ENCODE peak calls at places on chromosomes 2 and 18, in four cellular contexts. One of them, this sample, is unnamed.

GRCh38 chr2:20925265-20925889 is 102.5 kb upstream of the LDAH start:
- DNase-seq in GM12878: no peak
- DNase-seq in K562: peak; percentile 15
- DNase-seq in HepG2: no peak
- DNase-seq in this sample: peak; percentile 72

GRCh38 chr18:76620326-76620813 is 125.3 kb upstream of the ZNF516 start:
- DNase-seq in GM12878: peak; percentile 9
- DNase-seq in K562: peak; percentile 17
- DNase-seq in HepG2: no peak
- DNase-seq in this sample: peak; percentile 81

GRCh38 chr2:209469481-209469880 is 45.6 kb downstream of the MAP2 start:
- DNase-seq in GM12878: no peak
- DNase-seq in K562: no peak
- DNase-seq in HepG2: no peak
- DNase-seq in this sample: no peak

GRCh38 chr2:86301010-86301409 is 36.4 kb downstream of the REEP1 start:
- DNase-seq in GM12878: no peak
- DNase-seq in K562: no peak
- DNase-seq in HepG2: no peak
- DNase-seq in this sample: no peak

GRCh38 chr18:34002130-34002529 is 222.6 kb downstream of the NOL4 start:
- DNase-seq in GM12878: no peak
- DNase-seq in K562: no peak
- DNase-seq in HepG2: no peak
- DNase-seq in this sample: no peak

GRCh38 chr2:222315443-222316121 is 16.8 kb upstream of the PAX3 start:
- DNase-seq in GM12878: no peak
- DNase-seq in K562: no peak
- DNase-seq in HepG2: no peak
- DNase-seq in this sample: no peak

GRCh38 chr2:157792345-157793052 is 83.6 kb downstream of the ACVR1 start:
- DNase-seq in GM12878: no peak
- DNase-seq in K562: no peak
- DNase-seq in HepG2: no peak
- DNase-seq in this sample: no peak

GRCh38 chr2:102848366-102848839 is 86.6 kb downstream of the TMEM182 start:
- DNase-seq in GM12878: no peak
- DNase-seq in K562: peak; percentile 42
- DNase-seq in HepG2: peak; percentile 85
- DNase-seq in this sample: peak; percentile 90

GRCh38 chr2:149466635-149467034 is 120.9 kb downstream of the MMADHC start:
- DNase-seq in GM12878: no peak
- DNase-seq in K562: no peak
- DNase-seq in HepG2: no peak
- DNase-seq in this sample: no peak

GRCh38 chr2:9174771-9175441 is 31.7 kb upstream of the ASAP2 start:
- DNase-seq in GM12878: no peak
- DNase-seq in K562: no peak
- DNase-seq in HepG2: no peak
- DNase-seq in this sample: no peak
- TF ChIP-seq CBFB in GM12878: no peak
- TF ChIP-seq CBFB in K562: no peak
- TF ChIP-seq CBFB in HepG2: no peak
- TF ChIP-seq CBFB in this sample: no peak

GRCh38 chr2:57906152-57906732 is 140.4 kb upstream of the VRK2 start:
- DNase-seq in GM12878: no peak
- DNase-seq in K562: peak; percentile 53
- DNase-seq in HepG2: peak; percentile 62
- DNase-seq in this sample: no peak

GRCh38 chr2:57907411-57907810 is 139.2 kb upstream of the VRK2 start:
- DNase-seq in GM12878: no peak
- DNase-seq in K562: no peak
- DNase-seq in HepG2: no peak
- DNase-seq in this sample: no peak

DNA sequence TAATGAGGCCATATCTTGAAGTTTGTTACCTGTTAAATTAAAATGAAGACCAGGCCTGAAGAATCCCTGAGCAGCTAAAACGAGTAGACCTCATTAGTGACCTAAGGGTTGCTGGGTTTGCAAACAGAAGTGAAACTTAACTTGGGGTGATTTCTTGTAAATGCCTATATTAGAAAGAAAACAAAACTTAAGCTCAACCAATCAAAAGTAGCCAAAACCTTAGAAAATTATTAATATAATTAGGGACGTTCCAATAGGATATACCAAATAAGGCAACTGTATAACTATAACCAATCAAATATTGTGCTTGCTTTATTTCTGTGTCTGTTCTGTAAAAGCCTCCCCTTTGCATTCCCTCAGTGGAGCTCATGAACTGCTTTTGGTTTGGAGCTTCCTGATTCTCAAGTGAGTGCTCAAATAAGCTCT is 137.9 kb upstream of the VRK2 start:
- DNase-seq in GM12878: peak; percentile 82
- DNase-seq in K562: no peak
- DNase-seq in HepG2: no peak
- DNase-seq in this sample: no peak
- TF ChIP-seq USF2 in GM12878: no peak
- TF ChIP-seq USF2 in K562: no peak
- TF ChIP-seq USF2 in HepG2: no peak
- TF ChIP-seq USF2 in this sample: no peak

GRCh38 chr2:8576525-8577157 is 105.2 kb upstream of the ID2 start:
- DNase-seq in GM12878: no peak
- DNase-seq in K562: no peak
- DNase-seq in HepG2: no peak
- DNase-seq in this sample: no peak

GRCh38 chr2:8577573-8577972 is 104.3 kb upstream of the ID2 start:
- DNase-seq in GM12878: no peak
- DNase-seq in K562: no peak
- DNase-seq in HepG2: no peak
- DNase-seq in this sample: no peak

GRCh38 chr2:8579686-8580085 is 102.2 kb upstream of the ID2 start:
- DNase-seq in GM12878: no peak
- DNase-seq in K562: no peak
- DNase-seq in HepG2: no peak
- DNase-seq in this sample: no peak

GRCh38 chr2:8580316-8581047 is 101.4 kb upstream of the ID2 start:
- DNase-seq in GM12878: no peak
- DNase-seq in K562: no peak
- DNase-seq in HepG2: no peak
- DNase-seq in this sample: no peak

GRCh38 chr2:8578335-8579244 is 103.3 kb upstream of the ID2 start:
- DNase-seq in GM12878: no peak
- DNase-seq in K562: no peak
- DNase-seq in HepG2: no peak
- DNase-seq in this sample: no peak
- TF ChIP-seq CREM in GM12878: no peak
- TF ChIP-seq CREM in K562: no peak
- TF ChIP-seq CREM in HepG2: no peak
- TF ChIP-seq CREM in this sample: no peak

GRCh38 chr18:36446059-36446458 is 148.5 kb downstream of the FHOD3 start:
- DNase-seq in GM12878: no peak
- DNase-seq in K562: no peak
- DNase-seq in HepG2: no peak
- DNase-seq in this sample: no peak
- TF ChIP-seq CBFB in GM12878: no peak
- TF ChIP-seq CBFB in K562: no peak
- TF ChIP-seq CBFB in HepG2: no peak
- TF ChIP-seq CBFB in this sample: no peak

GRCh38 chr2:174338155-174338495 is 3.4 kb downstream of the SP9 start:
- DNase-seq in GM12878: no peak
- DNase-seq in K562: no peak
- DNase-seq in HepG2: no peak
- DNase-seq in this sample: no peak

GRCh38 chr2:174337337-174338154 is 2.8 kb downstream of the SP9 start:
- DNase-seq in GM12878: no peak
- DNase-seq in K562: peak; percentile 66
- DNase-seq in HepG2: no peak
- DNase-seq in this sample: peak; percentile 54

GRCh38 chr2:174334781-174335604 is at the start of gene SP9:
- DNase-seq in GM12878: no peak
- DNase-seq in K562: peak; percentile 91
- DNase-seq in HepG2: peak; percentile 44
- DNase-seq in this sample: peak; percentile 90

GRCh38 chr2:174335605-174336402 is 1.1 kb downstream of the SP9 start:
- DNase-seq in GM12878: no peak
- DNase-seq in K562: peak; percentile 52
- DNase-seq in HepG2: no peak
- DNase-seq in this sample: peak; percentile 75

DNA sequence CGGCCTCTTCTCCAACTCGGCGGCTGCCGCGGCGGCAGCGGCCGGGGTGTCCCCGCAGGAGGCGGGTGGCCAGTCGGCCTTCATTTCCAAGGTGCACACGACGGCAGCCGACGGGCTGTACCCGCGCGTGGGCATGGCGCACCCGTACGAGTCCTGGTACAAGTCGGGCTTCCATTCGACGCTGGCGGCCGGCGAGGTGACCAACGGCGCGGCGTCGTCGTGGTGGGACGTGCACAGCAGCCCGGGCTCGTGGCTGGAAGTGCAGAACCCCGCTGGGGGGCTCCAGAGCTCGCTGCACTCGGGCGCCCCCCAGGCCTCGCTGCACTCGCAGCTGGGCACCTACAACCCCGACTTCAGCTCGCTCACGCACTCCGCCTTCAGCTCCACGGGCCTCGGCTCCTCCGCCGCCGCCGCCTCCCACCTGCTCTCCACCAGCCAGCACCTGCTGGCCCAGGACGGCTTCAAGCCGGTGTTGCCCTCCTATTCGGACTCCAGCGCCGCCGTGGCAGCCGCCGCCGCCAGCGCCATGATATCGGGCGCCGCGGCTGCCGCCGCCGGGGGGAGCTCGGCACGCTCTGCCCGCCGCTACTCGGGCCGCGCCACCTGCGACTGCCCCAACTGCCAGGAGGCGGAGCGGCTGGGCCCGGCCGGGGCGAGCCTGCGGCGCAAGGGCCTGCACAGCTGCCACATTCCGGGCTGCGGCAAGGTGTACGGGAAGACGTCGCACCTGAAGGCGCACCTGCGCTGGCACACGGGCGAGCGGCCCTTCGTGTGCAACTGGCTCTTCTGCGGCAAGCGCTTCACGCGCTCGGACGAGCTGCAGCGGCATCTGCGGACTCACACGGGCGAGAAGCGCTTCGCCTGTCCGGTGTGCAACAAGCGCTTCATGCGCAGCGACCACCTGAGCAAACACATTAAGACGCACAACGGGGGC is 1.9 kb downstream of the SP9 start:
- DNase-seq in GM12878: no peak
- DNase-seq in K562: peak; percentile 79
- DNase-seq in HepG2: peak; percentile 38
- DNase-seq in this sample: peak; percentile 73
- TF ChIP-seq USF2 in GM12878: no peak
- TF ChIP-seq USF2 in K562: no peak
- TF ChIP-seq USF2 in HepG2: no peak
- TF ChIP-seq USF2 in this sample: no peak

GRCh38 chr2:240410808-240411207 is 24.7 kb upstream of the GPC1 start:
- DNase-seq in GM12878: no peak
- DNase-seq in K562: no peak
- DNase-seq in HepG2: no peak
- DNase-seq in this sample: no peak
- TF ChIP-seq CREM in GM12878: no peak
- TF ChIP-seq CREM in K562: no peak
- TF ChIP-seq CREM in HepG2: no peak
- TF ChIP-seq CREM in this sample: no peak

GRCh38 chr2:236705295-236706114 is 135.9 kb downstream of the ACKR3 start:
- DNase-seq in GM12878: no peak
- DNase-seq in K562: no peak
- DNase-seq in HepG2: no peak
- DNase-seq in this sample: no peak
- TF ChIP-seq CBFB in GM12878: no peak
- TF ChIP-seq CBFB in K562: no peak
- TF ChIP-seq CBFB in HepG2: no peak
- TF ChIP-seq CBFB in this sample: no peak

GRCh38 chr2:23454501-23455120 is 69.6 kb downstream of the KLHL29 start:
- DNase-seq in GM12878: no peak
- DNase-seq in K562: no peak
- DNase-seq in HepG2: no peak
- DNase-seq in this sample: no peak
- TF ChIP-seq USF2 in GM12878: no peak
- TF ChIP-seq USF2 in K562: no peak
- TF ChIP-seq USF2 in HepG2: no peak
- TF ChIP-seq USF2 in this sample: no peak

This sample was measured in WTC11.